ENCODE peak calls at places on chromosomes 6 and 20, in nine cellular contexts. K is heart left ventricle, M is AG04450, Z is DND-41, D is fibroblast of lung, Y is pancreas, T is left lung, N is lung, Q is H9. U is an unnamed sample. For H3K27me3, the result is how much of the 10 kb centered on the place peaks cover.

GRCh38 chr6:73739097-73739496 is 43.1 kb downstream of the CD109 start:
- DNase-seq in Q (no peak), K (no peak), D (peak), Z (no peak), Y (no peak), N (no peak), T (no peak), M (peak), U (no peak)

GRCh38 chr6:48151142-48151541 is 40.1 kb upstream of the PTCHD4 start:
- DNase-seq in T (no peak), N (no peak), Y (no peak), M (no peak), D (peak), Q (no peak), Z (no peak), K (no peak), U (no peak)

GRCh38 chr6:73045609-73046008 is 179.7 kb downstream of the KHDC1L start:
- DNase-seq in D (no peak), N (no peak), M (no peak), Y (no peak), K (no peak), Q (no peak), T (no peak), Z (no peak), U (no peak)

GRCh38 chr6:73152998-73153757 is 72.1 kb downstream of the KHDC1L start:
- DNase-seq in N (no peak), Q (no peak), T (no peak), M (peak), Z (no peak), K (no peak), D (peak), Y (no peak), U (no peak)

GRCh38 chr20:48760403-48760889 is 67.4 kb downstream of the PREX1 start:
- DNase-seq in Z (peak), N (no peak), Q (no peak), D (peak), M (no peak), Y (no peak), T (no peak), K (peak), U (peak)

GRCh38 chr20:59603727-59604608 is at the start of gene PHACTR3:
- DNase-seq in K (no peak), Y (no peak), M (no peak), Z (no peak), Q (peak), T (no peak), N (no peak), D (no peak), U (no peak)

GRCh38 chr6:158895661-158896060 is 76.5 kb upstream of the EZR start:
- DNase-seq in K (no peak), M (no peak), Z (no peak), D (no peak), Y (no peak), T (no peak), N (no peak), Q (no peak), U (no peak)

GRCh38 chr6:29739882-29740261 is 16.6 kb downstream of the HLA-F start:
- DNase-seq in K (no peak), Q (no peak), M (no peak), T (no peak), D (no peak), Z (no peak), Y (no peak), N (no peak), U (no peak)

GRCh38 chr20:3740600-3741301 is 8.3 kb downstream of the HSPA12B start:
- DNase-seq in Y (no peak), N (no peak), Q (peak), M (no peak), Z (no peak), D (no peak), T (no peak), K (no peak), U (no peak)

GRCh38 chr6:85111481-85112001 is 338.3 kb upstream of the NT5E start:
- DNase-seq in Q (no peak), K (no peak), D (peak), T (no peak), Z (no peak), N (no peak), Y (no peak), M (no peak), U (no peak)

GRCh38 chr20:50804453-50805348 is 9.8 kb downstream of the BCAS4 start:
- DNase-seq in M (no peak), K (no peak), D (no peak), T (no peak), Z (no peak), Q (no peak), N (no peak), Y (no peak), U (peak)

GRCh38 chr6:18823782-18824386 is 436.7 kb downstream of the RNF144B start:
- DNase-seq in M (no peak), Q (peak), N (no peak), Z (peak), K (no peak), D (peak), T (no peak), Y (peak), U (no peak)

DNA sequence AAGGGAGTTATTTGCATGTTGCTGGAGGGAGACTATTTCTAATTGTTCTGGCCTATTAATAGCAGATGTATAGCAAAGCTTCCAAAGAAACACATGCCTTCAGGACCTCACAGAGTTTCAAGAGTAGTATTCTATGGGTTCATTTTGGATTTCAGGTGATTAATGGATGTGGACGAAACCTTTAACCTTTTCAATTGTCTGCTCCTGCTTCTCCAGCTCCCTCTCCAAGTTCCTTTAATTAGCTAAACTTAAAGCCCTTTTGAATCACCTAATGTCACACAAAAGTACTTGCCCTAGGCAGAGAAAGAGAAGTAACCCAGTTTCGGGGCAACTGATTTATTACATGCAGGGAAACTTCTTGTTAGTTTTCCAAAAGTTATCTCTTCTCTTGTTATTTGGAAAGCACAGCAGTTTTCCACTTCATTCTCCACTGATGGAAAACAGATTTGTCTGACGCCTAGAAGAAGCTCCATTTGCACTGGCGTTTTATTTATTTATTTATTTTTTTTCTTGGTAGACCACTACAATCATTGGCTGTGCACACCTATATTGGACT is 407.8 kb upstream of the JARID2 start:
- DNase-seq in Y (no peak), Q (no peak), K (no peak), D (peak), M (no peak), T (no peak), N (no peak), Z (no peak), U (no peak)
- H3K27ac ChIP-seq in Y (no peak), Q (no peak), K (no peak), D (no peak), M (no peak), T (no peak), N (no peak), Z (no peak), U (no peak)

DNA sequence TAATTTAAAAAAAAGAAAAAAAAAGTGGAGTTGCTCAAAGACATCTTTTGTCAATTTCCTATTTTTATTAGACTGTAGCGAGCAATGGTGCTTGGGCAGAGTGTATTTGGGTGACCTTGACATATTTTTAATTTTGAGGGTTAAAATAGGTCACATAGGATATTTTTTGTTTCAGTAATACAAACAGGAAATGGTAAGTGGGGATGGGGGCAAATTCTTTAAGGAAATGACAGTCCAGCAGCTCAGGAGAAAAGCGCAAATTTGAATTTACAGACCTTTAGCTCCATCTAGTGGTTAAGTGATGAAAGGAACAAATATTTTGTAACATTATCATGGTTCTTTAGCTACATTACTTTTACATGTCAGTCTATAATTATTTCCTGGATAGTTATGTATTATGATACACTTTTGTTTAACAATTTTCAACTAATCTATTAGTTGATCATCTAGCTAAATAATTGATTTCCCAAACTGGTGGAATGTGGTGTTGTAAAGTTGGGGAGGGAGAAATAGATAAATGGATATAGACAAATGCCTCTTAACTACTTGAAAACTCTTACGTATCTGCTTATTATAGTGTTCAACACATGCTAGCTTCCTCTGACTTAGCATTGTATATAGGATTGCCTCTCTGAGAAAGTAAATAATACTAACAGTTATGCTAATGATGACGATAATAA is 10.0 kb downstream of the CITED2 start:
- DNase-seq in T (no peak), Y (no peak), M (no peak), N (no peak), Q (no peak), D (peak), Z (peak), K (no peak), U (no peak)
- TF ChIP-seq CTCF in T (peak), Y (peak), M (peak), N (peak), Q (peak), D (peak), Z (peak), K (peak), U (peak)

DNA sequence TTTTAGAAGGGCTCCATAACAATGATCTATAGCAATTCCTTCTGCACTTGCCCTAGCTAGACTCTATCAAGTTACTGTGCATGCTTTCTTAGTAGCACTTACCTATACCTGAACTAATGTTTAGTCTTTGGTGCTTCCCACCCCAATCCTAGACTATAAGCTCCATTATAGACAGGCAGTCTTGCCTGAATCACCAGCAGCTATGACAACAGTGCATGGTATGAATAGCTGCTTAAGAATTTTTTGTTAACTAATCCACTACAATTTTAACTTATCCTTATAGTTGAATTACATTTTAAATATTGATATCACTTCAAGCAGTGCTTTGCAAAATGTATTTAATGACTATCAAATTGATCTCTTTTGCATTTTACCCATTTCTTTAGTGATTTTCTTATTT is 164.3 kb downstream of the RPS12 start:
- DNase-seq in N (no peak), M (no peak), Z (no peak), T (no peak), D (no peak), Q (no peak), K (no peak), Y (no peak), U (no peak)
- H3K27me3 ChIP-seq in N (under half), M (under half), Z (under half), T (under half), D (under half), Q (under half), K (under half), Y (under half), U (under half)

DNA sequence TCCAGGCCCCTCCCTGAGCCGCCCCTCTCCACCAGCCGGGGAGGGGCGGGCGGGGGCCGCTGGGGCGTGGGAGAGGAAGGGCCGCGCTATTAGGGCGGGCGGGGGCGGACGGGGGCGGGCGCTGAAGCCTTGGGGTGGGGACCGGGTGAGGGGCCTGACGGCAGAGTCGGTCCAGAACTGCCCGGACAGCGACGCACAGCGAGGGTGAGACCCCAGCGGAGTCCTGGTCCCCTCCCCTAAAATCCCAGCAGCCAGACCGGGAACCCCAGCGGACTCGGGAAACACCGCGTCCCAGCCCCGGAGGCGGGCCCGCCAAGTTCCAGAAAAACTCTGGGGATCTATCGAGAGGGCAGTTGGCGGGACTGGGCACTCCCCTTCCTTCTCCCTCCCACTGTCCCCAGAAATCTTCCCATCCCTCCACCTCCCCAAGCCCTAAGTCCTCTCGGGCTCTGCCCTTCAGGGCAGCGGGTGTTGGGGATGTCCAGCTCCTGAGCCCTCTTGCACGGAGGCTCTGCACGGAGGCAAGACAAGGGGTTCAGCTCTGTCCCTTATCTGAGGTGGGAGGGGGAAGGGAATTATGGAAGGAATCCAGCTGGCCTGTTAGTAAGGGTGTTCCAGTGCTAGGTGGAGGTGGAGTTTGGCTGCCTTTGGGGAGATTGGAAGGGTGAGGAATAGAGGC is at the start of gene PRICKLE4:
- DNase-seq in Q (no peak), D (no peak), Y (peak), Z (no peak), K (peak), M (no peak), N (peak), T (peak), U (no peak)
- H3K27ac ChIP-seq in Q (no peak), D (no peak), Y (peak), Z (peak), K (peak), M (no peak), N (peak), T (peak), U (no peak)

DNA sequence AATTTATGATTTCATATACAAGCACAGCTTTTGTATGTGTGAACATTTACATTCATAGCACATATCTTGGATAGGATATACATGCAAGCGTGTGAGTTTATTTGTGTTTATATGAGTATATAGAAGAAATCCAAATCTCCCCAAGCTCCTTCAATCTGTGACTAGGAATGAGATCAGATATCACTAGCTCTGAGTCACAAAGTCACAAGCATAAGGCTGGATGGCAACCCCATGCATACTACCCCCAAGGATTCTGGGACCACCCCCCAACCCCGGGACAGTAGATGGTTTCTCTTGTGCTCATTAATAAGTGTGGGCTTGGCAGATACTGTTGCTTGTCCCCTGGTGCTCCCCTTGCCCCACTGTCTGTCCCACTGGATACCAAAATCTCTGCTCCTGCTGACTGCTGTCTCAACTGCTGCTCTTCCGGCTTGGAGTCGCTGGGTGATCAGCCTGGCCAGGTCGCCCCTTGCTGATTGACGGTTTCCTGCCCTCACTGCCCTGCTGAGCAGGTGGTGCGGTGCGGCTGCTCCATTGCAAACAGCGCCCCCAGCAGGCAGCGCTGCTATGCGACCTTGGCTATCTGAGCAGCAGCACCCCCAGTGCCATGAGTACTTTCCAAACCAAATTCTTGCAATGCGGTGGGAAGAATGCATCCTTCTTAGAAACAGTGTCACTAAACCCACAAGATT is 279.4 kb downstream of the CD83 start:
- DNase-seq in T (no peak), Z (no peak), D (peak), Y (peak), N (no peak), Q (peak), M (peak), K (no peak), U (no peak)
- TF ChIP-seq CTCF in T (no peak), Z (peak), D (peak), Y (no peak), N (no peak), Q (peak), M (peak), K (no peak), U (no peak)

GRCh38 chr20:10080554-10080953 is 45.8 kb downstream of the ANKEF1 start:
- DNase-seq in Z (no peak), M (no peak), K (no peak), Y (no peak), D (no peak), N (no peak), T (no peak), Q (no peak), U (no peak)
- H3K27me3 ChIP-seq in Z (under half), M (under half), K (under half), Y (under half), D (under half), N (under half), T (under half), Q (under half), U (under half)